ENCODE peak calls at places on chromosomes 11 and 22, in six cellular contexts. H is sigmoid colon, Z is tibial nerve, C is suprapubic skin, U is H1, A is transverse colon. B is an unnamed sample.

GRCh38 chr11:92340839-92341238 is 116.2 kb downstream of the FAT3 start:
- DNase-seq in H (no peak), Z (no peak), C (no peak), U (peak), A (peak), B (no peak)

GRCh38 chr11:59776210-59777066 is 21.3 kb downstream of the STX3 start:
- DNase-seq in H (no peak), Z (no peak), C (no peak), U (no peak), A (no peak), B (no peak)

GRCh38 chr11:11949482-11949881 is 58.9 kb downstream of the DKK3 start:
- DNase-seq in H (no peak), Z (no peak), C (no peak), U (no peak), A (no peak), B (no peak)

GRCh38 chr22:33204408-33204807 is 146.2 kb upstream of the SYN3 start:
- DNase-seq in H (no peak), Z (no peak), C (no peak), U (no peak), A (no peak), B (no peak)

GRCh38 chr22:49305215-49305965 is 522.3 kb downstream of the BRD1 start:
- DNase-seq in H (peak), Z (no peak), C (peak), U (peak), A (peak), B (peak)

GRCh38 chr11:100681064-100681502 is 6.0 kb upstream of the ARHGAP42 start:
- DNase-seq in H (peak), Z (peak), C (no peak), U (no peak), A (peak), B (peak)

GRCh38 chr11:67670316-67671210 is 3.9 kb downstream of the ALDH3B2 start:
- DNase-seq in H (no peak), Z (no peak), C (peak), U (no peak), A (no peak), B (no peak)

GRCh38 chr11:105045897-105046296 is 762 bp upstream of the CARD16 start:
- DNase-seq in H (no peak), Z (no peak), C (no peak), U (no peak), A (no peak), B (no peak)

GRCh38 chr11:103773059-103773458 is 263.4 kb upstream of the DDI1 start:
- DNase-seq in H (no peak), Z (no peak), C (no peak), U (no peak), A (no peak), B (no peak)

GRCh38 chr22:32987081-32987631 is 71.0 kb downstream of the SYN3 start:
- DNase-seq in H (no peak), Z (no peak), C (no peak), U (peak), A (no peak), B (no peak)

GRCh38 chr22:36619797-36620390 is 83.7 kb downstream of the CACNG2 start:
- DNase-seq in H (no peak), Z (no peak), C (no peak), U (no peak), A (no peak), B (no peak)

GRCh38 chr22:20549232-20549841 is 41.9 kb downstream of the MED15 start:
- DNase-seq in H (peak), Z (no peak), C (no peak), U (no peak), A (no peak), B (no peak)

GRCh38 chr11:134522782-134523570 is 110.9 kb upstream of the B3GAT1 start:
- DNase-seq in H (peak), Z (no peak), C (no peak), U (no peak), A (no peak), B (no peak)

GRCh38 chr22:26588749-26589366 is 1.1 kb downstream of the TPST2 start:
- DNase-seq in H (no peak), Z (no peak), C (no peak), U (no peak), A (no peak), B (no peak)

GRCh38 chr22:23844739-23845202 is 6.0 kb upstream of the DERL3 start:
- DNase-seq in H (no peak), Z (no peak), C (no peak), U (no peak), A (no peak), B (no peak)

GRCh38 chr11:95231881-95232605 is 1.0 kb upstream of the SESN3 start:
- DNase-seq in H (peak), Z (peak), C (peak), U (peak), A (peak), B (peak)

GRCh38 chr22:46761017-46761416 is 1.4 kb upstream of the TBC1D22A start:
- DNase-seq in H (no peak), Z (no peak), C (no peak), U (no peak), A (no peak), B (no peak)

GRCh38 chr11:101446726-101447125 is 137.1 kb downstream of the TRPC6 start:
- DNase-seq in H (no peak), Z (no peak), C (no peak), U (no peak), A (no peak), B (no peak)

GRCh38 chr11:128095459-128096096 is 491.8 kb downstream of the ETS1 start:
- DNase-seq in H (no peak), Z (no peak), C (no peak), U (no peak), A (no peak), B (no peak)

GRCh38 chr22:49850021-49850911 is 3.4 kb upstream of the ZBED4 start:
- DNase-seq in H (no peak), Z (no peak), C (no peak), U (no peak), A (no peak), B (no peak)

GRCh38 chr11:69018924-69019323 is 5.9 kb upstream of the MRGPRF start:
- DNase-seq in H (peak), Z (no peak), C (no peak), U (no peak), A (no peak), B (no peak)

GRCh38 chr22:44389181-44389580 is 76.4 kb upstream of the SHISAL1 start:
- DNase-seq in H (peak), Z (no peak), C (no peak), U (no peak), A (no peak), B (no peak)

GRCh38 chr11:34349882-34350281 is 7.9 kb downstream of the ABTB2 start:
- DNase-seq in H (no peak), Z (no peak), C (no peak), U (no peak), A (no peak), B (no peak)

DNA sequence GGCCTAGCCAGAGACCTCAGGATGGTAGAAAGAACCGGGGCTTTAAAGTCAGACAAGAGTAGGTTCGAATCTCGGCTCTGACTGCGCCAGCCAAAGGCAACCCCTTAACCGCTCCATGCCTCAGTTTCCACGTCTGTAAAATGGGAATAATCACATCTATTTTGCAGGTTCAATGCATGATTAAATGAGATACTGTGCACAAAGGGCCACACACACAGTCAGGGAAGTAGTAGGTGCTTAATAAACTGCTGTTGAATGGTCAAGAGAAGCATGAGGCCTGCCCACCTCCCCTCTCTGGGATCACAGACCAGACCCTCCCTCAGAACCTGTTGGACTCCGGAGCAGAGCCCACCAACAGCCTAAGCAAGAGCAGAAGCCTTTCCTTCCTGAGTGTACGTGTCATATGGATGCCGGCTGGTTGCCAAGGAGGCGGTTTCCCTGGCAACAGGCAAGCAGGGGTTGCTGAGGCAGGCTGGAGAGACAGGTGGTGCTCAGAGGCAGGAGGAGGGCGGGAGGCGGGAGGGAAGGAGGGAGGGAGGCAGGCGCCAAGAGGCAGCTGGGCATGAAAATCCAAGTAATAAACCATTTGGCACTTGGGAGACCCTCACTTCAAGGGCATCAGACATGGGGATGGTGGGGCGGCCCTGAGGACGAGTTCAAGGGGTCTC is 43.9 kb downstream of the NFAM1 start:
- DNase-seq in H (no peak), Z (no peak), C (no peak), U (no peak), A (no peak), B (no peak)
- TF ChIP-seq EP300 in H (no peak), Z (no peak), C (no peak), U (no peak), A (no peak), B (no peak)

GRCh38 chr11:62555464-62556092 is 9.0 kb upstream of the AHNAK start:
- DNase-seq in H (peak), Z (no peak), C (no peak), U (no peak), A (peak), B (no peak)

GRCh38 chr11:62552465-62552782 is 5.8 kb upstream of the AHNAK start:
- DNase-seq in H (peak), Z (no peak), C (no peak), U (no peak), A (no peak), B (no peak)

GRCh38 chr11:62553839-62554361 is 7.3 kb upstream of the AHNAK start:
- DNase-seq in H (no peak), Z (no peak), C (no peak), U (no peak), A (peak), B (no peak)

GRCh38 chr11:62554377-62554776 is 7.8 kb upstream of the AHNAK start:
- DNase-seq in H (peak), Z (no peak), C (no peak), U (no peak), A (no peak), B (no peak)

DNA sequence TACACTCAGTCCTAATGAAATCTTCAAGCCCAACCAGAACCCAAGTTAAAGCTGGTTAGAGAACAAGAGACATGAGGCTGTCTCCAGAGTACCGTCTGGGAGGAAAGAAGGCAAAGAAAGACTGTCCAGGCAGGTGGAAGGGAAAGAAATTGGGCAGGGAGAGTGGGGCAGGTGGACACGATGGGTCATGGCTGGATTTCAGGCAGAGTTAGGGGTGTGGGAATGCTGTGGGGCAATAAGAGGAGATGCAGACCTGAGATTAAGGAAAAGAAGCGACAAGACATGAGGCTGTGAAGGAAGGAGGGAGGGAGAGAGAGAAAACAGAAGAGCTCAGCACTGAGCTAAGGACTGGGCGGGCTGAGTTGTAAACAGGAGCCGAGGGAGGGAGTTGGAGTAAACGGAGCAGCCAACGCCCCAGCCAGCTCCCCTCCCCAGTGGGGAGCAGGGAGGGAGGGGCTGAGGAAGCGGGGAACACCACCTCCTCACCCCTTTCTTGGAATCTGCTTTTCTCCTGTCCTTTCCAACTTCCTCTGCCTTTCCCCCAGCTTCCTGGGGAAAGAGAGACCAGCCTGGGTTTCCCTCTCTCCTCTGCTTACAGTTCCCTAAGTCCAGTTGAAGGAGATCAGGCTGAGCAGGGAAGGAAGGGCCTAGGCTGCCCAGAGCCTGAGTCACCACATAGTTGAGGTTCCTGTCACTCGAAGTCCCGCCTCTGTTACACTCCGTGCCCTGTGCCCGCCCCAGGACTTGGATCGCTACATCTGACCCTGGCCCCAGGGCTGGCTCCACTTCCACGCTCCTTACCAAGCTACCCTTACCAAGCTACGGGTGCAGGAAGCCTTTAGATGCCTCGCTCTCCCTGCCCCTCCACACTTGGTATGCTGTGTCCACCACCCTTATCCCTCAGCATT is 6.6 kb upstream of the AHNAK start:
- DNase-seq in H (peak), Z (peak), C (peak), U (peak), A (peak), B (peak)
- TF ChIP-seq POLR2A in H (peak), Z (peak), C (no peak), U (no peak), A (peak), B (no peak)

GRCh38 chr11:16299884-16300778 is 56.2 kb downstream of the SOX6 start:
- DNase-seq in H (no peak), Z (no peak), C (no peak), U (no peak), A (no peak), B (no peak)
- TF ChIP-seq EP300 in H (no peak), Z (no peak), C (no peak), U (no peak), A (no peak), B (no peak)

GRCh38 chr11:46121724-46122477 is 647 bp upstream of the PHF21A start:
- DNase-seq in H (peak), Z (peak), C (peak), U (peak), A (peak), B (peak)
- TF ChIP-seq POLR2A in H (no peak), Z (no peak), C (no peak), U (no peak), A (peak), B (no peak)

GRCh38 chr11:27414644-27415043 is 51.6 kb upstream of the CCDC34 start:
- DNase-seq in H (no peak), Z (no peak), C (no peak), U (no peak), A (no peak), B (no peak)

GRCh38 chr11:27411330-27411729 is 48.3 kb upstream of the CCDC34 start:
- DNase-seq in H (no peak), Z (no peak), C (no peak), U (no peak), A (no peak), B (no peak)

GRCh38 chr11:27413218-27413617 is 50.2 kb upstream of the CCDC34 start:
- DNase-seq in H (no peak), Z (no peak), C (no peak), U (no peak), A (no peak), B (no peak)

GRCh38 chr11:27410301-27410700 is 47.3 kb upstream of the CCDC34 start:
- DNase-seq in H (no peak), Z (no peak), C (no peak), U (no peak), A (no peak), B (no peak)

GRCh38 chr11:27412192-27412691 is 49.2 kb upstream of the CCDC34 start:
- DNase-seq in H (no peak), Z (no peak), C (no peak), U (no peak), A (no peak), B (no peak)
- TF ChIP-seq EP300 in H (no peak), Z (no peak), C (no peak), U (no peak), A (no peak), B (no peak)

GRCh38 chr11:9264381-9265210 is 554 bp downstream of the DENND5A start:
- DNase-seq in H (peak), Z (peak), C (peak), U (peak), A (peak), B (peak)
- TF ChIP-seq POLR2A in H (no peak), Z (no peak), C (no peak), U (no peak), A (peak), B (no peak)

DNA sequence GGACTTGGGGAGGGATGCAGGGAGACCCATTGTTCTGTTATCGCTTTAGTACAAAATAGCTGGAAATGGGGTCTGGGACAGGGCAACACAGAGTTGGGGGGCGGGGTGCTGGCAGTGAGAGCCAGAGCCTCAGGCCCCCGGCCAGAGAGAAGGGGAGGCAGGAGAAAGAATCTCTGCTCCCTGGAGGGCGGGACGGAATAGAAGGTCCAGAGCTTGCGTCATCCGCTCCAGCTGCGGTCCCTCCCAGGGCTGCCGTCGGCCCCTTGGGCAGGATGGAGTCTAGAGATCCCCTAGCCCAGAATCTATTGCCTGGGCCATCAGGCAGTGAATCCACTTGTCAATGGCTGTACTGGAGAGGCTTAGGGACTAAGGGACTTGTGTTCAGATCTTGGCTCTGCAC is 5.0 kb downstream of the TP53I11 start:
- DNase-seq in H (peak), Z (no peak), C (peak), U (no peak), A (no peak), B (no peak)
- TF ChIP-seq EP300 in H (no peak), Z (no peak), C (no peak), U (no peak), A (no peak), B (no peak)

GRCh38 chr22:41446639-41447434 is at the start of gene TOB2:
- DNase-seq in H (peak), Z (peak), C (peak), U (peak), A (peak), B (peak)

GRCh38 chr22:41449321-41449720 is 2.7 kb upstream of the TOB2 start:
- DNase-seq in H (no peak), Z (no peak), C (no peak), U (no peak), A (no peak), B (no peak)

GRCh38 chr22:41448189-41448808 is 1.7 kb upstream of the TOB2 start:
- DNase-seq in H (peak), Z (peak), C (peak), U (peak), A (peak), B (peak)

GRCh38 chr22:41446057-41446501 is 522 bp downstream of the TOB2 start:
- DNase-seq in H (peak), Z (no peak), C (no peak), U (no peak), A (peak), B (peak)

DNA sequence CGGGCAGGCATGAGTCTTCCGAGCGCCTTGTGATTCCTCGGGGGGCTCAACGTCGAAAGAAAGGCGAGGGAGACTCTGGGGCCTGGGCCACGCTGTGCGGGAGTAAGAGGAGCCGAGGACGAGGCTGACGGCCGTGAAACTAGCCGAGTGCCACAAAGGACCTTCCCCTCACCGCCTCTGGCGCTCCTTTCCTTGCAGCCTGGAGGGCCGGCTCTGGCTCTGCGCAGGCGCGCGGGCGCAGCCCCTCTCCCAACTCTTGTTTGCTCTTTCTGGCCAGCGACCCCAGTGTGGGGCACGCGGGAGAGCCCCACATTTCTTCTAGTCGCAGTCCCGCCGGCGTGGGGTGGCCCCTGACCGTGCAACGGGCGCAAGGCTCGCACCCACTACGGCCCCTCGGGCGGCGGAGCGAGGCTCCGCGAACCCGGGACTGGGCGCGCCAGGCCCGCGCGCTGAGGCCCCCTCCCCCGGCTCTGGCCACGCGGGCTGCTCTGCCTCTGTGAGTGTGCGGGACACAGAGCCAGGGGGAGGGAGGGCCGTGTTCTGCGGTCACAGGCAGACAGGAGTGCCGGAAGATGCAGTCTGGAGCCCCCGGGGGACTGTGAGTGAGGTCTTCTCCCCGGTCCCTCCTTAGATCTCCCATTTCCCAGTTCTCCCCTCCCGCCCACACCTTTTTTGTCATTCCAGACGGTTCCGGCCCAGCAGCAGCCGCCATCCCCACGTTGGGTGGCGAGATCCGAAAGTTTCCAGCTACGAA is 1.0 kb upstream of the TOB2 start:
- DNase-seq in H (peak), Z (peak), C (no peak), U (peak), A (peak), B (peak)
- TF ChIP-seq POLR2A in H (no peak), Z (no peak), C (no peak), U (no peak), A (no peak), B (no peak)

B was measured in stomach.